ENCODE peak calls at places on chromosomes 16 and 17, in eight cellular contexts. One of them, this sample, is unnamed.

GRCh38 chr16:50599494-50599893 is 51.3 kb downstream of the NKD1 start:
- DNase-seq in body of pancreas: no peak
- DNase-seq in fibroblast of lung: no peak
- DNase-seq in heart left ventricle: peak; percentile 38
- DNase-seq in MM.1S: no peak
- DNase-seq in breast epithelium: no peak
- DNase-seq in mesendoderm: no peak
- DNase-seq in Panc1: no peak
- DNase-seq in this sample: no peak

GRCh38 chr16:56351481-56351880 is 73.9 kb downstream of the AMFR start:
- DNase-seq in body of pancreas: no peak
- DNase-seq in fibroblast of lung: no peak
- DNase-seq in heart left ventricle: no peak
- DNase-seq in MM.1S: no peak
- DNase-seq in breast epithelium: no peak
- DNase-seq in mesendoderm: no peak
- DNase-seq in Panc1: no peak
- DNase-seq in this sample: no peak

GRCh38 chr17:50469005-50469605 is 425 bp upstream of the CHAD start:
- DNase-seq in body of pancreas: no peak
- DNase-seq in fibroblast of lung: no peak
- DNase-seq in heart left ventricle: no peak
- DNase-seq in MM.1S: no peak
- DNase-seq in breast epithelium: no peak
- DNase-seq in mesendoderm: no peak
- DNase-seq in Panc1: no peak
- DNase-seq in this sample: no peak

GRCh38 chr17:70622382-70623260 is 453.3 kb downstream of the KCNJ2 start:
- DNase-seq in body of pancreas: peak; percentile 27
- DNase-seq in fibroblast of lung: peak; percentile 43
- DNase-seq in heart left ventricle: peak; percentile 51
- DNase-seq in MM.1S: no peak
- DNase-seq in breast epithelium: no peak
- DNase-seq in mesendoderm: peak; percentile 68
- DNase-seq in Panc1: no peak
- DNase-seq in this sample: peak; percentile 44

GRCh38 chr17:9021158-9021984 is at the start of gene NTN1:
- DNase-seq in body of pancreas: peak; percentile 48
- DNase-seq in fibroblast of lung: peak; percentile 50
- DNase-seq in heart left ventricle: peak; percentile 56
- DNase-seq in MM.1S: peak; percentile 35
- DNase-seq in breast epithelium: no peak
- DNase-seq in mesendoderm: no peak
- DNase-seq in Panc1: no peak
- DNase-seq in this sample: peak; percentile 85

GRCh38 chr16:17488506-17488905 is 17.7 kb upstream of the XYLT1 start:
- DNase-seq in body of pancreas: no peak
- DNase-seq in fibroblast of lung: no peak
- DNase-seq in heart left ventricle: no peak
- DNase-seq in MM.1S: no peak
- DNase-seq in breast epithelium: no peak
- DNase-seq in mesendoderm: no peak
- DNase-seq in Panc1: no peak
- DNase-seq in this sample: no peak

GRCh38 chr16:70808371-70808770 is 7.4 kb upstream of the VAC14 start:
- DNase-seq in body of pancreas: no peak
- DNase-seq in fibroblast of lung: no peak
- DNase-seq in heart left ventricle: no peak
- DNase-seq in MM.1S: no peak
- DNase-seq in breast epithelium: no peak
- DNase-seq in mesendoderm: no peak
- DNase-seq in Panc1: no peak
- DNase-seq in this sample: no peak

GRCh38 chr17:16001498-16001897 is 1.9 kb downstream of the TTC19 start:
- DNase-seq in body of pancreas: no peak
- DNase-seq in fibroblast of lung: no peak
- DNase-seq in heart left ventricle: no peak
- DNase-seq in MM.1S: no peak
- DNase-seq in breast epithelium: no peak
- DNase-seq in mesendoderm: no peak
- DNase-seq in Panc1: no peak
- DNase-seq in this sample: no peak

GRCh38 chr17:77515227-77515626 is 374.5 kb downstream of the SEC14L1 start:
- DNase-seq in body of pancreas: no peak
- DNase-seq in fibroblast of lung: no peak
- DNase-seq in heart left ventricle: no peak
- DNase-seq in MM.1S: no peak
- DNase-seq in breast epithelium: no peak
- DNase-seq in mesendoderm: no peak
- DNase-seq in Panc1: no peak
- DNase-seq in this sample: no peak

GRCh38 chr16:89102035-89102776 is 8.6 kb downstream of the ACSF3 start:
- DNase-seq in body of pancreas: no peak
- DNase-seq in fibroblast of lung: no peak
- DNase-seq in heart left ventricle: no peak
- DNase-seq in MM.1S: no peak
- DNase-seq in breast epithelium: no peak
- DNase-seq in mesendoderm: no peak
- DNase-seq in Panc1: no peak
- DNase-seq in this sample: peak; percentile 58

GRCh38 chr16:13372421-13372820 is 471.0 kb downstream of the SHISA9 start:
- DNase-seq in body of pancreas: no peak
- DNase-seq in fibroblast of lung: no peak
- DNase-seq in heart left ventricle: no peak
- DNase-seq in MM.1S: no peak
- DNase-seq in breast epithelium: no peak
- DNase-seq in mesendoderm: no peak
- DNase-seq in Panc1: no peak
- DNase-seq in this sample: no peak

DNA sequence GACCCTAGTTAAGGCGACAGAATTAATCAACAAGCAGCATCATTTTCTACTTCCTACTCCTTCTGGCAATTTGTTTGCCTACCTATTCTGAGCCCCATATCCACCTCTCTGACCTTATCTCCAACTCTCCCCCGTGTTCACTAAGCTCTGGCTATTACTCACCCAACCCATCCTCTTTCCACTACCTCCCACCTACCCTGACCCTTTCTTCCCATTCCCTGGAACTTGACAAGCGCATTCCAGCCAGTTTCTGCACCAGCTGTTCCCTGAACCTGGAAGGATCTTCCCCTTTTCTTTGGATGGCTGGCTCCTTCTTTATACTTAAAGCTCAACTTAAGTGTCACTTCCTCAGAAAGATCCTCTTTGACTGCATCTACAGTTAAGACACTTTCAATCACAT is 2.3 kb downstream of the DCUN1D3 start:
- DNase-seq in body of pancreas: no peak
- DNase-seq in fibroblast of lung: peak; percentile 53
- DNase-seq in heart left ventricle: no peak
- DNase-seq in MM.1S: no peak
- DNase-seq in breast epithelium: no peak
- DNase-seq in mesendoderm: peak; percentile 54
- DNase-seq in Panc1: no peak
- DNase-seq in this sample: no peak
- H3K4me1 ChIP-seq in body of pancreas: peaks cover 45% of the 10 kb centered on the region
- H3K4me1 ChIP-seq in fibroblast of lung: peaks cover 17% of the 10 kb centered on the region
- H3K4me1 ChIP-seq in heart left ventricle: peaks cover 23% of the 10 kb centered on the region
- H3K4me1 ChIP-seq in MM.1S: peaks cover 7% of the 10 kb centered on the region
- H3K4me1 ChIP-seq in breast epithelium: peaks cover 15% of the 10 kb centered on the region
- H3K4me1 ChIP-seq in mesendoderm: peaks cover 2% of the 10 kb centered on the region
- H3K4me1 ChIP-seq in Panc1: peaks cover 30% of the 10 kb centered on the region
- H3K4me1 ChIP-seq in this sample: peaks cover 69% of the 10 kb centered on the region

GRCh38 chr16:11510178-11510973 is 76.3 kb downstream of the LITAF start:
- DNase-seq in body of pancreas: no peak
- DNase-seq in fibroblast of lung: no peak
- DNase-seq in heart left ventricle: no peak
- DNase-seq in MM.1S: no peak
- DNase-seq in breast epithelium: no peak
- DNase-seq in mesendoderm: no peak
- DNase-seq in Panc1: no peak
- DNase-seq in this sample: no peak
- H3K36me3 ChIP-seq in body of pancreas: no peaks in the 10 kb centered on the region
- H3K36me3 ChIP-seq in fibroblast of lung: no peaks in the 10 kb centered on the region
- H3K36me3 ChIP-seq in heart left ventricle: no peaks in the 10 kb centered on the region
- H3K36me3 ChIP-seq in MM.1S: no peaks in the 10 kb centered on the region
- H3K36me3 ChIP-seq in breast epithelium: no peaks in the 10 kb centered on the region
- H3K36me3 ChIP-seq in mesendoderm: no peaks in the 10 kb centered on the region
- H3K36me3 ChIP-seq in Panc1: no peaks in the 10 kb centered on the region
- H3K36me3 ChIP-seq in this sample: no peaks in the 10 kb centered on the region

GRCh38 chr17:29245401-29245800 is 1.3 kb upstream of the CRYBA1 start:
- DNase-seq in body of pancreas: no peak
- DNase-seq in fibroblast of lung: no peak
- DNase-seq in heart left ventricle: no peak
- DNase-seq in MM.1S: no peak
- DNase-seq in breast epithelium: no peak
- DNase-seq in mesendoderm: no peak
- DNase-seq in Panc1: no peak
- DNase-seq in this sample: no peak
- H3K4me3 ChIP-seq in body of pancreas: no peak overlapping the region
- H3K4me3 ChIP-seq in fibroblast of lung: no peak overlapping the region
- H3K4me3 ChIP-seq in heart left ventricle: no peak overlapping the region
- H3K4me3 ChIP-seq in MM.1S: no peak overlapping the region
- H3K4me3 ChIP-seq in breast epithelium: no peak overlapping the region
- H3K4me3 ChIP-seq in mesendoderm: no peak overlapping the region
- H3K4me3 ChIP-seq in Panc1: no peak overlapping the region
- H3K4me3 ChIP-seq in this sample: no peak overlapping the region

DNA sequence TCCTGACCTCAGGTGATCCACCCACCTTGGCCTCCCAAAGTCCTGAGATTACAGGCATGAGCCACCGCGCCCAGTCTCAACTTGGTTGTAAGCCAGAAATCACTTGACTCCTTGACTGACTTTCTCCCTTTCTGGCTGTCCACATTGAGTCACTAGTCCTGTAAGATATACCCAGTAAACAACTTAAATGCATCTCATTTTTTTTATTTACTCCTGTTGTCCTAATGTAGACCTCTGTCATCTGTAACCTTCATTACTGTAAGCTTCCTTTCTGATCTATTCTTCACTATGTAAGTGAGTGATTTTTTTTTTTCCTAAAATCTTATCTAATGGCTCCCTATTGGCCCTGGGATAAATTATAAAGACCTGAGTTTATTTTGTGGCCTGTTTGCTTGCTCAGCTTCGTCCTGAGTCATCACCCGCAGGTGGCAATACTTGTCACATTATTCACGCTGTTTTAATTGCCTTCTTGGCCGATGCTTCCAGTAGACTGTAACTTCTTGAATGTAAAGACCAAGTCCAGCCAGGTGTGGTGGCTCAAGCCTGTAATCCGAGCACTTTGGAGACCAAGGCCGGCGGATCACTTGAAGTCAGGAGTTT is 41.0 kb downstream of the PAFAH1B1 start:
- DNase-seq in body of pancreas: peak; percentile 18
- DNase-seq in fibroblast of lung: peak; percentile 92
- DNase-seq in heart left ventricle: no peak
- DNase-seq in MM.1S: no peak
- DNase-seq in breast epithelium: no peak
- DNase-seq in mesendoderm: peak; percentile 62
- DNase-seq in Panc1: peak; percentile 96
- DNase-seq in this sample: no peak
- H3K4me1 ChIP-seq in body of pancreas: peaks cover 50% of the 10 kb centered on the region
- H3K4me1 ChIP-seq in fibroblast of lung: no peaks in the 10 kb centered on the region
- H3K4me1 ChIP-seq in heart left ventricle: peaks cover 11% of the 10 kb centered on the region
- H3K4me1 ChIP-seq in MM.1S: peaks cover 7% of the 10 kb centered on the region
- H3K4me1 ChIP-seq in breast epithelium: no peaks in the 10 kb centered on the region
- H3K4me1 ChIP-seq in mesendoderm: peaks cover 3% of the 10 kb centered on the region
- H3K4me1 ChIP-seq in Panc1: peaks cover 40% of the 10 kb centered on the region
- H3K4me1 ChIP-seq in this sample: no peaks in the 10 kb centered on the region

GRCh38 chr17:4543557-4544026 is 11.6 kb downstream of the MYBBP1A start:
- DNase-seq in body of pancreas: no peak
- DNase-seq in fibroblast of lung: no peak
- DNase-seq in heart left ventricle: no peak
- DNase-seq in MM.1S: no peak
- DNase-seq in breast epithelium: no peak
- DNase-seq in mesendoderm: no peak
- DNase-seq in Panc1: no peak
- DNase-seq in this sample: no peak
- H3K36me3 ChIP-seq in body of pancreas: peaks cover 19% of the 10 kb centered on the region
- H3K36me3 ChIP-seq in fibroblast of lung: peaks cover 28% of the 10 kb centered on the region
- H3K36me3 ChIP-seq in heart left ventricle: peaks cover 16% of the 10 kb centered on the region
- H3K36me3 ChIP-seq in MM.1S: peaks cover 3% of the 10 kb centered on the region
- H3K36me3 ChIP-seq in breast epithelium: peaks cover 8% of the 10 kb centered on the region
- H3K36me3 ChIP-seq in mesendoderm: peaks cover 31% of the 10 kb centered on the region
- H3K36me3 ChIP-seq in Panc1: peaks cover 3% of the 10 kb centered on the region
- H3K36me3 ChIP-seq in this sample: no peaks in the 10 kb centered on the region

GRCh38 chr16:4680673-4681470 is 12.5 kb upstream of the NUDT16L1 start:
- DNase-seq in body of pancreas: no peak
- DNase-seq in fibroblast of lung: no peak
- DNase-seq in heart left ventricle: peak; percentile 81
- DNase-seq in MM.1S: no peak
- DNase-seq in breast epithelium: peak; percentile 36
- DNase-seq in mesendoderm: no peak
- DNase-seq in Panc1: no peak
- DNase-seq in this sample: no peak
- H3K4me3 ChIP-seq in body of pancreas: no peak overlapping the region
- H3K4me3 ChIP-seq in fibroblast of lung: peak overlapping the region; percentile 54
- H3K4me3 ChIP-seq in heart left ventricle: no peak overlapping the region
- H3K4me3 ChIP-seq in MM.1S: no peak overlapping the region
- H3K4me3 ChIP-seq in breast epithelium: peak overlapping the region; percentile 74
- H3K4me3 ChIP-seq in mesendoderm: no peak overlapping the region
- H3K4me3 ChIP-seq in Panc1: no peak overlapping the region
- H3K4me3 ChIP-seq in this sample: peak overlapping the region; percentile 1

GRCh38 chr16:30395992-30396560 is 856 bp downstream of the ZNF48 start:
- DNase-seq in body of pancreas: no peak
- DNase-seq in fibroblast of lung: no peak
- DNase-seq in heart left ventricle: no peak
- DNase-seq in MM.1S: no peak
- DNase-seq in breast epithelium: no peak
- DNase-seq in mesendoderm: no peak
- DNase-seq in Panc1: no peak
- DNase-seq in this sample: no peak
- H3K4me1 ChIP-seq in body of pancreas: peaks cover 37% of the 10 kb centered on the region
- H3K4me1 ChIP-seq in fibroblast of lung: peaks cover 14% of the 10 kb centered on the region
- H3K4me1 ChIP-seq in heart left ventricle: peaks cover 16% of the 10 kb centered on the region
- H3K4me1 ChIP-seq in MM.1S: peaks cover 4% of the 10 kb centered on the region
- H3K4me1 ChIP-seq in breast epithelium: peaks cover 9% of the 10 kb centered on the region
- H3K4me1 ChIP-seq in mesendoderm: no peaks in the 10 kb centered on the region
- H3K4me1 ChIP-seq in Panc1: peaks cover 14% of the 10 kb centered on the region
- H3K4me1 ChIP-seq in this sample: peaks cover 7% of the 10 kb centered on the region

GRCh38 chr16:86542756-86543750 is 12.0 kb downstream of the MTHFSD start:
- DNase-seq in body of pancreas: no peak
- DNase-seq in fibroblast of lung: no peak
- DNase-seq in heart left ventricle: no peak
- DNase-seq in MM.1S: no peak
- DNase-seq in breast epithelium: no peak
- DNase-seq in mesendoderm: no peak
- DNase-seq in Panc1: no peak
- DNase-seq in this sample: peak; percentile 34
- H3K36me3 ChIP-seq in body of pancreas: peaks cover 14% of the 10 kb centered on the region
- H3K36me3 ChIP-seq in fibroblast of lung: peaks cover 23% of the 10 kb centered on the region
- H3K36me3 ChIP-seq in heart left ventricle: peaks cover 25% of the 10 kb centered on the region
- H3K36me3 ChIP-seq in MM.1S: no peaks in the 10 kb centered on the region
- H3K36me3 ChIP-seq in breast epithelium: peaks cover 4% of the 10 kb centered on the region
- H3K36me3 ChIP-seq in mesendoderm: no peaks in the 10 kb centered on the region
- H3K36me3 ChIP-seq in Panc1: no peaks in the 10 kb centered on the region
- H3K36me3 ChIP-seq in this sample: peaks cover 96% of the 10 kb centered on the region

GRCh38 chr17:37574427-37574826 is 34.8 kb downstream of the SYNRG start:
- DNase-seq in body of pancreas: no peak
- DNase-seq in fibroblast of lung: no peak
- DNase-seq in heart left ventricle: no peak
- DNase-seq in MM.1S: no peak
- DNase-seq in breast epithelium: no peak
- DNase-seq in mesendoderm: no peak
- DNase-seq in Panc1: no peak
- DNase-seq in this sample: no peak
- H3K4me3 ChIP-seq in body of pancreas: no peak overlapping the region
- H3K4me3 ChIP-seq in fibroblast of lung: no peak overlapping the region
- H3K4me3 ChIP-seq in heart left ventricle: no peak overlapping the region
- H3K4me3 ChIP-seq in MM.1S: no peak overlapping the region
- H3K4me3 ChIP-seq in breast epithelium: no peak overlapping the region
- H3K4me3 ChIP-seq in mesendoderm: no peak overlapping the region
- H3K4me3 ChIP-seq in Panc1: no peak overlapping the region
- H3K4me3 ChIP-seq in this sample: no peak overlapping the region